ENCODE peak calls at places on chromosomes 6 and 20, in nine cellular contexts. W is neural progenitor cell; E is spleen; G is cardiac muscle cell; X is psoas muscle; H is heart left ventricle; M is SJSA1; R is naive thymus-derived CD4-positive, alpha-beta T cell; C is IMR-90. F is an unnamed sample.

GRCh38 chr6:157682856-157683481 is 140.1 kb upstream of the SNX9 start:
- DNase-seq in W (no peak), E (no peak), G (no peak), X (no peak), H (no peak), M (no peak), R (no peak), C (peak; percentile 59), F (no peak)

GRCh38 chr6:144999127-144999526 is 714.0 kb downstream of the UTRN start:
- DNase-seq in W (no peak), E (no peak), G (no peak), X (no peak), H (no peak), M (no peak), R (no peak), C (peak; percentile 11), F (no peak)

GRCh38 chr6:131602913-131603312 is 25.1 kb downstream of the MED23 start:
- DNase-seq in W (no peak), E (no peak), G (no peak), X (no peak), H (no peak), M (peak; percentile 11), R (no peak), C (peak; percentile 97), F (no peak)

GRCh38 chr6:152720964-152721363 is 23.3 kb downstream of the MYCT1 start:
- DNase-seq in W (no peak), E (no peak), G (no peak), X (no peak), H (no peak), M (no peak), R (no peak), C (peak; percentile 12), F (no peak)

GRCh38 chr6:26414281-26414680 is 12.2 kb downstream of the BTN3A1 start:
- DNase-seq in W (no peak), E (no peak), G (no peak), X (no peak), H (no peak), M (no peak), R (no peak), C (no peak), F (no peak)

GRCh38 chr6:5188646-5189045 is 72.1 kb downstream of the LYRM4 start:
- DNase-seq in W (no peak), E (no peak), G (no peak), X (no peak), H (no peak), M (no peak), R (no peak), C (no peak), F (no peak)

GRCh38 chr6:135274561-135275293 is 93.6 kb downstream of the MYB start:
- DNase-seq in W (no peak), E (no peak), G (no peak), X (no peak), H (no peak), M (no peak), R (no peak), C (peak; percentile 34), F (no peak)

GRCh38 chr6:168034537-168034936 is 37.1 kb downstream of the KIF25 start:
- DNase-seq in W (peak; percentile 29), E (peak; percentile 47), G (no peak), X (no peak), H (peak; percentile 41), M (no peak), R (no peak), C (no peak), F (no peak)

GRCh38 chr6:157681041-157681650 is 141.9 kb upstream of the SNX9 start:
- DNase-seq in W (no peak), E (no peak), G (no peak), X (no peak), H (no peak), M (no peak), R (no peak), C (no peak), F (no peak)

GRCh38 chr6:166112580-166112979 is 55.1 kb downstream of the TBXT start:
- DNase-seq in W (no peak), E (no peak), G (no peak), X (no peak), H (no peak), M (peak; percentile 87), R (no peak), C (peak; percentile 53), F (no peak)

GRCh38 chr6:71730284-71730683 is 156.1 kb upstream of the RIMS1 start:
- DNase-seq in W (no peak), E (no peak), G (no peak), X (no peak), H (no peak), M (no peak), R (no peak), C (no peak), F (no peak)

GRCh38 chr6:42819803-42820508 is 38.1 kb downstream of the BICRAL start:
- DNase-seq in W (peak; percentile 15), E (no peak), G (no peak), X (no peak), H (no peak), M (no peak), R (peak; percentile 15), C (no peak), F (peak; percentile 20)

GRCh38 chr6:27897580-27898206 is 14.5 kb downstream of the OR2B2 start:
- DNase-seq in W (no peak), E (no peak), G (no peak), X (no peak), H (no peak), M (no peak), R (no peak), C (no peak), F (peak; percentile 73)

GRCh38 chr20:44811150-44811685 is 872 bp upstream of the RIMS4 start:
- DNase-seq in W (no peak), E (no peak), G (no peak), X (no peak), H (no peak), M (no peak), R (no peak), C (no peak), F (no peak)

GRCh38 chr6:114430534-114431124 is 87.8 kb upstream of the HS3ST5 start:
- DNase-seq in W (peak; percentile 25), E (no peak), G (peak; percentile 27), X (no peak), H (no peak), M (no peak), R (no peak), C (no peak), F (no peak)

GRCh38 chr20:59584278-59584925 is 19.9 kb upstream of the PHACTR3 start:
- DNase-seq in W (no peak), E (peak; percentile 30), G (no peak), X (no peak), H (no peak), M (no peak), R (no peak), C (no peak), F (no peak)

GRCh38 chr6:159357211-159357920 is 188.2 kb downstream of the FNDC1 start:
- DNase-seq in W (no peak), E (no peak), G (no peak), X (no peak), H (no peak), M (no peak), R (no peak), C (no peak), F (no peak)

GRCh38 chr6:73514746-73515110 is 6.1 kb downstream of the EEF1A1 start:
- DNase-seq in W (no peak), E (no peak), G (no peak), X (no peak), H (no peak), M (no peak), R (no peak), C (peak; percentile 34), F (no peak)

GRCh38 chr6:73513496-73513854 is 7.4 kb downstream of the EEF1A1 start:
- DNase-seq in W (no peak), E (no peak), G (no peak), X (no peak), H (no peak), M (peak; percentile 59), R (no peak), C (peak; percentile 51), F (no peak)

GRCh38 chr6:73519943-73520687 is 717 bp downstream of the EEF1A1 start:
- DNase-seq in W (peak; percentile 73), E (peak; percentile 96), G (peak; percentile 74), X (peak; percentile 86), H (peak; percentile 89), M (peak; percentile 83), R (peak; percentile 86), C (peak; percentile 78), F (peak; percentile 73)

GRCh38 chr6:73515204-73516101 is 5.4 kb downstream of the EEF1A1 start:
- DNase-seq in W (peak; percentile 78), E (no peak), G (peak; percentile 79), X (no peak), H (no peak), M (peak; percentile 71), R (peak; percentile 64), C (peak; percentile 88), F (no peak)

GRCh38 chr6:73516712-73517489 is 3.9 kb downstream of the EEF1A1 start:
- DNase-seq in W (no peak), E (no peak), G (no peak), X (no peak), H (no peak), M (peak; percentile 46), R (peak; percentile 11), C (peak; percentile 14), F (no peak)
- H3K4me3 ChIP-seq in W (peak overlapping the region; percentile 30), E (peak overlapping the region; percentile 2), G (no peak overlapping the region), X (no peak overlapping the region), H (no peak overlapping the region), M (peak overlapping the region; percentile 78), R (no peak overlapping the region), C (peak overlapping the region; percentile 31), F (no peak overlapping the region)

GRCh38 chr20:17967595-17968365 is 814 bp downstream of the SNX5 start:
- DNase-seq in W (no peak), E (no peak), G (peak; percentile 18), X (no peak), H (no peak), M (peak; percentile 56), R (no peak), C (peak; percentile 63), F (no peak)
- H3K4me1 ChIP-seq in W (peaks cover 43% of the 10 kb centered on the region), E (peaks cover 79% of the 10 kb centered on the region), G (peaks cover 47% of the 10 kb centered on the region), X (peaks cover 54% of the 10 kb centered on the region), H (peaks cover 75% of the 10 kb centered on the region), M (peaks cover 43% of the 10 kb centered on the region), R (peaks cover 57% of the 10 kb centered on the region), C (peaks cover 10% of the 10 kb centered on the region), F (peaks cover 57% of the 10 kb centered on the region)

DNA sequence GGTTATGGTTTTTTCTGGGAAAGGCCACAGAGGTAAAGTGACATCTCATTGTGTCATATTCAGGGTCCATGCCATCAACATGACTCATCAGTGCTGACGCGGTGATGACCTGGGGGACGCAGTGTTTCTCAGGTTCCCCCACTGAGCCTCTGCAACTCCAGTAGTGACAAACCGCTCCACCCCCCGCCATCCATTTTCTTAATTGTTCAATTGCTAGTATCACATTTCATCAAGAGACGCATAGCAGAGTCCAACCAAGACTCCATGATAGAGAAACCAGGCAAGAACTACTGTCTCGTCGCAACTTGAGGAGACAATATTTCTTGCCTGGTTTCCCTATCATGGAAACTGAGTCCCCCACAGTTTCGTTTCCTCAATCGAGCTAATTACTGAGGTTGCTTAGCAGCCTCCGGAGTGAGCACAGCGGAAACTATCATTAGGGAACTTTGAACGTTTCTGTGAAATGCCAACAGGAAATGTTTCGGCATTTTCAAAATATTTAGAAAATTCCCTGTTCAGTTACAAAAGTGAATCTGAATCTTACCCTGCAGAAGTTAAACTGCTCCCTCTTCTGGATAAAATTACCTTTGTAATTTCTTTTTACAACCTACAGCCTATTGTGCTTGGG is 12.2 kb upstream of the SERPINB1 start:
- DNase-seq in W (peak; percentile 31), E (no peak), G (no peak), X (no peak), H (peak; percentile 37), M (peak; percentile 92), R (peak; percentile 69), C (peak; percentile 89), F (no peak)
- H3K4me3 ChIP-seq in W (peak overlapping the region; percentile 6), E (peak overlapping the region; percentile 24), G (no peak overlapping the region), X (peak overlapping the region; percentile 62), H (peak overlapping the region; percentile 31), M (peak overlapping the region; percentile 35), R (peak overlapping the region; percentile 53), C (peak overlapping the region; percentile 58), F (no peak overlapping the region)

GRCh38 chr20:32576560-32576959 is 8.6 kb downstream of the NOL4L start:
- DNase-seq in W (no peak), E (no peak), G (no peak), X (no peak), H (no peak), M (no peak), R (no peak), C (no peak), F (no peak)
- H3K4me1 ChIP-seq in W (peaks cover 11% of the 10 kb centered on the region), E (peaks cover 96% of the 10 kb centered on the region), G (peaks cover 21% of the 10 kb centered on the region), X (no peaks in the 10 kb centered on the region), H (peaks cover 28% of the 10 kb centered on the region), M (peaks cover 16% of the 10 kb centered on the region), R (peaks cover 68% of the 10 kb centered on the region), C (peaks cover 10% of the 10 kb centered on the region), F (peaks cover 26% of the 10 kb centered on the region)

F was measured in Caco-2.